ENCODE peak calls at places on chromosomes 7 and 10, in eight cellular contexts. One of them, this sample, is unnamed.

GRCh38 chr10:127918570-127918969 is 11.7 kb downstream of the PTPRE start:
- DNase-seq in right lobe of liver: no peak
- DNase-seq in heart right ventricle: no peak
- DNase-seq in IMR-90: no peak
- DNase-seq in left ventricle myocardium inferior: no peak
- DNase-seq in A549: no peak
- DNase-seq in neural progenitor cell: no peak
- DNase-seq in hepatocyte: no peak
- DNase-seq in this sample: peak

GRCh38 chr7:122430710-122431109 is 126.2 kb upstream of the FEZF1 start:
- DNase-seq in right lobe of liver: no peak
- DNase-seq in heart right ventricle: no peak
- DNase-seq in IMR-90: no peak
- DNase-seq in left ventricle myocardium inferior: no peak
- DNase-seq in A549: no peak
- DNase-seq in neural progenitor cell: no peak
- DNase-seq in hepatocyte: no peak
- DNase-seq in this sample: no peak

GRCh38 chr10:79056736-79057391 is 11.9 kb upstream of the ZMIZ1 start:
- DNase-seq in right lobe of liver: peak
- DNase-seq in heart right ventricle: no peak
- DNase-seq in IMR-90: no peak
- DNase-seq in left ventricle myocardium inferior: peak
- DNase-seq in A549: no peak
- DNase-seq in neural progenitor cell: peak
- DNase-seq in hepatocyte: no peak
- DNase-seq in this sample: peak

GRCh38 chr10:15245530-15245929 is 77.0 kb upstream of the NMT2 start:
- DNase-seq in right lobe of liver: no peak
- DNase-seq in heart right ventricle: no peak
- DNase-seq in IMR-90: no peak
- DNase-seq in left ventricle myocardium inferior: no peak
- DNase-seq in A549: peak
- DNase-seq in neural progenitor cell: peak
- DNase-seq in hepatocyte: no peak
- DNase-seq in this sample: no peak

GRCh38 chr10:97188234-97188847 is 2.6 kb upstream of the SLIT1 start:
- DNase-seq in right lobe of liver: no peak
- DNase-seq in heart right ventricle: no peak
- DNase-seq in IMR-90: no peak
- DNase-seq in left ventricle myocardium inferior: no peak
- DNase-seq in A549: no peak
- DNase-seq in neural progenitor cell: no peak
- DNase-seq in hepatocyte: no peak
- DNase-seq in this sample: no peak

GRCh38 chr10:86194684-86195083 is 171.9 kb downstream of the GRID1 start:
- DNase-seq in right lobe of liver: no peak
- DNase-seq in heart right ventricle: no peak
- DNase-seq in IMR-90: no peak
- DNase-seq in left ventricle myocardium inferior: no peak
- DNase-seq in A549: no peak
- DNase-seq in neural progenitor cell: no peak
- DNase-seq in hepatocyte: no peak
- DNase-seq in this sample: no peak

GRCh38 chr7:142338633-142339501 is 81.0 kb upstream of the PRSS58 start:
- DNase-seq in right lobe of liver: no peak
- DNase-seq in heart right ventricle: no peak
- DNase-seq in IMR-90: peak
- DNase-seq in left ventricle myocardium inferior: no peak
- DNase-seq in A549: peak
- DNase-seq in neural progenitor cell: peak
- DNase-seq in hepatocyte: no peak
- DNase-seq in this sample: no peak

GRCh38 chr10:22573820-22574569 is 140.4 kb downstream of the PIP4K2A start:
- DNase-seq in right lobe of liver: no peak
- DNase-seq in heart right ventricle: peak
- DNase-seq in IMR-90: peak
- DNase-seq in left ventricle myocardium inferior: no peak
- DNase-seq in A549: peak
- DNase-seq in neural progenitor cell: peak
- DNase-seq in hepatocyte: no peak
- DNase-seq in this sample: no peak

GRCh38 chr7:25031007-25031406 is 51.0 kb upstream of the OSBPL3 start:
- DNase-seq in right lobe of liver: no peak
- DNase-seq in heart right ventricle: no peak
- DNase-seq in IMR-90: no peak
- DNase-seq in left ventricle myocardium inferior: no peak
- DNase-seq in A549: no peak
- DNase-seq in neural progenitor cell: no peak
- DNase-seq in hepatocyte: no peak
- DNase-seq in this sample: no peak

GRCh38 chr10:75408911-75409885 is 7.6 kb upstream of the ZNF503 start:
- DNase-seq in right lobe of liver: peak
- DNase-seq in heart right ventricle: peak
- DNase-seq in IMR-90: no peak
- DNase-seq in left ventricle myocardium inferior: peak
- DNase-seq in A549: peak
- DNase-seq in neural progenitor cell: peak
- DNase-seq in hepatocyte: peak
- DNase-seq in this sample: peak

GRCh38 chr10:130463104-130463875 is 327.1 kb downstream of the GLRX3 start:
- DNase-seq in right lobe of liver: peak
- DNase-seq in heart right ventricle: no peak
- DNase-seq in IMR-90: no peak
- DNase-seq in left ventricle myocardium inferior: no peak
- DNase-seq in A549: no peak
- DNase-seq in neural progenitor cell: no peak
- DNase-seq in hepatocyte: no peak
- DNase-seq in this sample: no peak

GRCh38 chr10:50992972-50993766 is 81.1 kb upstream of the PRKG1 start:
- DNase-seq in right lobe of liver: no peak
- DNase-seq in heart right ventricle: no peak
- DNase-seq in IMR-90: peak
- DNase-seq in left ventricle myocardium inferior: peak
- DNase-seq in A549: no peak
- DNase-seq in neural progenitor cell: peak
- DNase-seq in hepatocyte: peak
- DNase-seq in this sample: peak

GRCh38 chr10:47381427-47382379 is 2.4 kb downstream of the ZNF488 start:
- DNase-seq in right lobe of liver: no peak
- DNase-seq in heart right ventricle: no peak
- DNase-seq in IMR-90: no peak
- DNase-seq in left ventricle myocardium inferior: no peak
- DNase-seq in A549: no peak
- DNase-seq in neural progenitor cell: no peak
- DNase-seq in hepatocyte: no peak
- DNase-seq in this sample: no peak

GRCh38 chr7:88306590-88307048 is at the start of gene STEAP4:
- DNase-seq in right lobe of liver: peak
- DNase-seq in heart right ventricle: peak
- DNase-seq in IMR-90: peak
- DNase-seq in left ventricle myocardium inferior: peak
- DNase-seq in A549: peak
- DNase-seq in neural progenitor cell: peak
- DNase-seq in hepatocyte: peak
- DNase-seq in this sample: peak

GRCh38 chr10:121974535-121975294 is at the start of gene NSMCE4A:
- DNase-seq in right lobe of liver: peak
- DNase-seq in heart right ventricle: peak
- DNase-seq in IMR-90: peak
- DNase-seq in left ventricle myocardium inferior: peak
- DNase-seq in A549: peak
- DNase-seq in neural progenitor cell: peak
- DNase-seq in hepatocyte: peak
- DNase-seq in this sample: peak
- TF ChIP-seq CTCF in right lobe of liver: no peak
- TF ChIP-seq CTCF in heart right ventricle: no peak
- TF ChIP-seq CTCF in IMR-90: peak
- TF ChIP-seq CTCF in left ventricle myocardium inferior: no peak
- TF ChIP-seq CTCF in A549: peak
- TF ChIP-seq CTCF in neural progenitor cell: peak
- TF ChIP-seq CTCF in hepatocyte: no peak
- TF ChIP-seq CTCF in this sample: no peak

GRCh38 chr7:92967238-92967637 is 130.9 kb upstream of the CDK6 start:
- DNase-seq in right lobe of liver: no peak
- DNase-seq in heart right ventricle: no peak
- DNase-seq in IMR-90: no peak
- DNase-seq in left ventricle myocardium inferior: no peak
- DNase-seq in A549: no peak
- DNase-seq in neural progenitor cell: no peak
- DNase-seq in hepatocyte: no peak
- DNase-seq in this sample: no peak
- H3K27ac ChIP-seq in right lobe of liver: no peak
- H3K27ac ChIP-seq in heart right ventricle: no peak
- H3K27ac ChIP-seq in IMR-90: no peak
- H3K27ac ChIP-seq in left ventricle myocardium inferior: no peak
- H3K27ac ChIP-seq in A549: no peak
- H3K27ac ChIP-seq in neural progenitor cell: no peak
- H3K27ac ChIP-seq in hepatocyte: no peak
- H3K27ac ChIP-seq in this sample: no peak

GRCh38 chr10:25522946-25523608 is 348.3 kb downstream of the GPR158 start:
- DNase-seq in right lobe of liver: no peak
- DNase-seq in heart right ventricle: no peak
- DNase-seq in IMR-90: no peak
- DNase-seq in left ventricle myocardium inferior: no peak
- DNase-seq in A549: peak
- DNase-seq in neural progenitor cell: peak
- DNase-seq in hepatocyte: no peak
- DNase-seq in this sample: no peak
- TF ChIP-seq CTCF in right lobe of liver: no peak
- TF ChIP-seq CTCF in heart right ventricle: no peak
- TF ChIP-seq CTCF in IMR-90: no peak
- TF ChIP-seq CTCF in left ventricle myocardium inferior: no peak
- TF ChIP-seq CTCF in A549: no peak
- TF ChIP-seq CTCF in neural progenitor cell: peak
- TF ChIP-seq CTCF in hepatocyte: peak
- TF ChIP-seq CTCF in this sample: no peak

DNA sequence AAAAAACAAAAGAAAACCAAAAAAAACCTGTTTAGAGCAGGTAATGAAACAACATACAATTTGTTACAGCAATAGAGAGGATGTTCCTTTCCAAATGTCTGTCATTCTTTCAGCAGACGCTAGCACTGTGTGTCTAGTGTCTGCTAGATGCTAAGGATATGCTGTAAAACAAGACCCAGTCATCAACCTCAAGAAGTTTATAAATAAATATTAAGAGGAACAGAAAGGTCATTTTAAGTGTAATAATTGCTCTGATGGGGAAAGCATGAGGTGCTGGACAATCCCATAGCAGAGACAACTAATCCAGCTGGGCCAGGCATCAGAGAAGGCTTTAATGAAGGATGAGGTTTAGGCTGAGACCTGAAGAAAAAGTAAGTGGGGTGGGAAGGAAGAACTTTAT is 23.3 kb upstream of the ASCC1 start:
- DNase-seq in right lobe of liver: no peak
- DNase-seq in heart right ventricle: no peak
- DNase-seq in IMR-90: no peak
- DNase-seq in left ventricle myocardium inferior: no peak
- DNase-seq in A549: no peak
- DNase-seq in neural progenitor cell: no peak
- DNase-seq in hepatocyte: no peak
- DNase-seq in this sample: no peak
- H3K27ac ChIP-seq in right lobe of liver: no peak
- H3K27ac ChIP-seq in heart right ventricle: no peak
- H3K27ac ChIP-seq in IMR-90: no peak
- H3K27ac ChIP-seq in left ventricle myocardium inferior: no peak
- H3K27ac ChIP-seq in A549: peak
- H3K27ac ChIP-seq in neural progenitor cell: no peak
- H3K27ac ChIP-seq in hepatocyte: no peak
- H3K27ac ChIP-seq in this sample: no peak

DNA sequence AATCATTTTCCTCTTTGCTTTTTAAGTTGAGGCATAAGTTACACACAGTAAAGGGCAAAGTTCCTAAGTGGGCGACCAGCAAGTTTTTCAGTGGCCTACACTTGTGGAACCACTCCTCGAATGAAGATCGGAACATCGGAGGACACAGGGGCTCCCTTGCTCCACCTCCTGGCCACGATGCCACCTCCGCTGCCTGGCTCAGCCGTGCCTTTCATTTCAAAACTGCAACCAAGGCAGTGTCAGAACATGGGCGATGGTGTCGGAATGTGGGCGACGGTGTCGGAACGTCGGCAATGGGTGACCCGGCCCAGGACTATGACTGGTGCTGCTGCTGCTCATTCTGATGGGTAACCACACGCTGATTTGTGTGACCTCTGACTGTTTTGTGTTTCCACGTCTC is 9.6 kb upstream of the VIPR2 start:
- DNase-seq in right lobe of liver: no peak
- DNase-seq in heart right ventricle: no peak
- DNase-seq in IMR-90: no peak
- DNase-seq in left ventricle myocardium inferior: no peak
- DNase-seq in A549: no peak
- DNase-seq in neural progenitor cell: no peak
- DNase-seq in hepatocyte: no peak
- DNase-seq in this sample: no peak
- TF ChIP-seq CTCF in right lobe of liver: no peak
- TF ChIP-seq CTCF in heart right ventricle: no peak
- TF ChIP-seq CTCF in IMR-90: no peak
- TF ChIP-seq CTCF in left ventricle myocardium inferior: peak
- TF ChIP-seq CTCF in A549: no peak
- TF ChIP-seq CTCF in neural progenitor cell: no peak
- TF ChIP-seq CTCF in hepatocyte: no peak
- TF ChIP-seq CTCF in this sample: no peak

DNA sequence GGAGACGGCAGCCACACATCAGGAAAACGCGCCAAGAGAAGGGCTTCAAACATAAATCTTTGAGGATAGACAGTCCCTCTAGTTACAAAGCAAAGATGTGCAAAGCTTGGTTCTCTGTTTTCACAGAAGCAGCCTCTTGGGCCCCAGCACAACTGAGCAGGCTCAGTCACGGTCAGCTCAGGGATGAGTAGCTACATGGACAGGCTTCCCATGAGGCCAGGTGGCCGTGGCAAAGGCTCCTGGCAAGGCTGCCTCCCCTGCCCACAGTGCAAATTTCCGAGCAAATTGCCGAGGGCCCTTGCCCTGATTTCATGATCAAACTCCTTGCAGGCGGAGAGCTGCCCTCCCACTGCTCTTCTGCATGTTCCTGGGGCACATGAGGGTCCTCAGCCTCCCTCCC is 37.8 kb upstream of the EN2 start:
- DNase-seq in right lobe of liver: no peak
- DNase-seq in heart right ventricle: no peak
- DNase-seq in IMR-90: no peak
- DNase-seq in left ventricle myocardium inferior: no peak
- DNase-seq in A549: no peak
- DNase-seq in neural progenitor cell: no peak
- DNase-seq in hepatocyte: no peak
- DNase-seq in this sample: no peak
- H3K27ac ChIP-seq in right lobe of liver: no peak
- H3K27ac ChIP-seq in heart right ventricle: no peak
- H3K27ac ChIP-seq in IMR-90: no peak
- H3K27ac ChIP-seq in left ventricle myocardium inferior: no peak
- H3K27ac ChIP-seq in A549: no peak
- H3K27ac ChIP-seq in neural progenitor cell: no peak
- H3K27ac ChIP-seq in hepatocyte: no peak
- H3K27ac ChIP-seq in this sample: no peak